ENCODE peak calls at places on chromosomes 4 and X, in five cellular contexts. W is coronary artery, U is endothelial cell, F is AG10803, O is hepatocyte. H is an unnamed sample.

GRCh38 chr4:87896020-87896621 is 63.4 kb downstream of the MEPE start:
- DNase-seq in U (no peak), O (no peak), F (peak), W (no peak), H (no peak)

GRCh38 chr4:156237192-156237591 is 283.5 kb upstream of the CTSO start:
- DNase-seq in F (no peak), O (no peak), U (no peak), W (no peak), H (no peak)

GRCh38 chr4:2843909-2844584 is 403 bp downstream of the ADD1 start:
- DNase-seq in W (peak), O (peak), U (peak), F (peak), H (peak)

GRCh38 chr4:106450249-106450648 is 81.7 kb upstream of the GIMD1 start:
- DNase-seq in O (no peak), W (no peak), U (no peak), F (peak), H (no peak)

GRCh38 chr4:139528377-139529005 is 27.5 kb downstream of the SETD7 start:
- DNase-seq in F (peak), W (no peak), U (no peak), O (peak), H (no peak)

GRCh38 chr4:33160126-33160525 is 2440.0 kb downstream of the PCDH7 start:
- DNase-seq in W (no peak), O (peak), F (peak), U (peak), H (no peak)

GRCh38 chrX:65601530-65602281 is 65.7 kb upstream of the MSN start:
- DNase-seq in F (peak), U (peak), O (peak), W (peak), H (no peak)

GRCh38 chr4:51831133-51831532 is 11.8 kb upstream of the DCUN1D4 start:
- DNase-seq in U (peak), O (peak), F (peak), W (no peak), H (peak)

GRCh38 chr4:153259679-153260078 is 55.4 kb downstream of the TRIM2 start:
- DNase-seq in O (no peak), U (no peak), W (no peak), F (peak), H (no peak)

GRCh38 chr4:105637409-105638258 is 70.9 kb downstream of the INTS12 start:
- DNase-seq in F (no peak), U (no peak), W (no peak), O (peak), H (no peak)

GRCh38 chr4:793109-793861 is 32.6 kb downstream of the CPLX1 start:
- DNase-seq in O (no peak), F (no peak), W (no peak), U (no peak), H (no peak)

GRCh38 chr4:8391972-8392371 is 48.6 kb downstream of the ACOX3 start:
- DNase-seq in U (no peak), O (no peak), W (no peak), F (peak), H (peak)

GRCh38 chr4:176193898-176194297 is 1.5 kb downstream of the SPATA4 start:
- DNase-seq in O (no peak), F (peak), W (no peak), U (no peak), H (no peak)

GRCh38 chr4:22532896-22533295 is 17.0 kb upstream of the ADGRA3 start:
- DNase-seq in U (no peak), O (no peak), F (no peak), W (no peak), H (no peak)

GRCh38 chrX:129678176-129678880 is 23.6 kb upstream of the APLN start:
- DNase-seq in U (no peak), F (peak), O (peak), W (peak), H (no peak)

GRCh38 chr4:10664408-10664807 is 20.2 kb downstream of the CLNK start:
- DNase-seq in F (peak), U (no peak), O (peak), W (no peak), H (no peak)

GRCh38 chr4:86894465-86894864 is 2.2 kb upstream of the C4orf36 start:
- DNase-seq in O (no peak), F (peak), U (no peak), W (no peak), H (no peak)

GRCh38 chrX:104621781-104622180 is 55.8 kb downstream of the IL1RAPL2 start:
- DNase-seq in U (no peak), W (no peak), F (no peak), O (no peak), H (no peak)

GRCh38 chr4:55469979-55470378 is 74.2 kb downstream of the TMEM165 start:
- DNase-seq in F (no peak), O (no peak), U (no peak), W (no peak), H (no peak)

GRCh38 chrX:23752740-23753435 is 9.8 kb upstream of the ACOT9 start:
- DNase-seq in W (no peak), O (no peak), F (peak), U (no peak), H (no peak)

GRCh38 chr4:145679520-145679919 is 426 bp upstream of the C4orf51 start:
- DNase-seq in U (no peak), F (peak), O (peak), W (no peak), H (no peak)

GRCh38 chrX:83916525-83916924 is 55.6 kb downstream of the CYLC1 start:
- DNase-seq in F (peak), O (peak), W (no peak), U (peak), H (peak)

GRCh38 chr4:44632089-44632488 is 19.3 kb downstream of the YIPF7 start:
- DNase-seq in F (no peak), W (no peak), O (no peak), U (no peak), H (no peak)
- TF ChIP-seq CTCF in F (no peak), W (no peak), O (peak), U (peak), H (no peak)

GRCh38 chr4:138062929-138063328 is 179.2 kb downstream of the SLC7A11 start:
- DNase-seq in U (peak), O (no peak), W (no peak), F (peak), H (no peak)
- TF ChIP-seq CTCF in U (no peak), O (no peak), W (no peak), F (peak), H (no peak)

GRCh38 chrX:39734174-39734776 is 363.5 kb downstream of the BCOR start:
- DNase-seq in W (no peak), U (no peak), O (no peak), F (no peak), H (no peak)
- TF ChIP-seq CTCF in W (no peak), U (no peak), O (no peak), F (no peak), H (no peak)

GRCh38 chr4:24042094-24042493 is 152.2 kb upstream of the PPARGC1A start:
- DNase-seq in U (no peak), W (no peak), O (no peak), F (peak), H (no peak)

DNA sequence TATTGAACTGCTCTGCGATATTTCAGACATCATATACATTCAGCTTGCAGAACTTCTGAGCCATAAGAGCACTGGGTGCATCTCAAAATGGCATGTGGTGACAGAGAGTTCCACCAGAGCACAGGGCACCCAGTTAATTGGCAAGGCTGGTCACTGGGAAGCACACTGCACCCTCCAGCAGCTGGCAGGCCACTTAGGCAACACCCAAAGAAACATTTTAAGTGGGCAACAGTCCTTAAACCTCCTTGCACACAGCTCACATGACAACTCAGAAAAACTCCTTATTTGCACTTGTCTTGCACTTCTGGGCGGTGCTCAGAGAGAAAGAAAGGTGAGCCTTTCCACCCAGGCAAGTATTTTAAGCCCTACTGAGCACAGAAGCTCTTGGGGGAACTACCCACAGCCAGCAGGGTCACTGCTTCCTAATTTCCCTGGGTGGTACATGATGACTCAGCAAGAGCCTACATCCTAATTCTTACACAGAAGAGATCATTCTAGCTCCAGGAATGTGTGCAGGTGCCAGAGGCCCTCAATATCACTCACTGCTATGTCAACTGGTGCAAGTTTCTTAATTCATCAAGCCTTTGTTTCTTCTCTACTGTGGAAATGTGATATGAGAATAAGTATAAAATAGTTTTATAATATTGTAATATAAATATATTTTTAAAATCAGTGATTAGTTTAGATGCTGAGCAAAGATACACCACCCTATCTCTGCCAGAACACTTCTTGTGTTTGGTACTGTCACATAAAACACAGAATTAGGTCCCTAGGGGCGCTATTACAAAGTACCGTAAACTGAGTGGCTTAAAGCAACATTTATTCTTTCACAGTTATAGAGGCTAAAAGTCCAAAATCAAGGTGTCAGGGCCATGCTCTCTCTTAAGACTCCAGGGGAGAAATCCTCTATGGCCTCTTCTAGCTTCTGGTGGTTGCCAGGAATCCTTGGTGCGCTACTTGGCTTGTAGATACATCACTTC is 155.1 kb upstream of the PPARGC1A start:
- DNase-seq in O (no peak), W (no peak), F (no peak), U (no peak), H (no peak)
- TF ChIP-seq CTCF in O (no peak), W (no peak), F (no peak), U (no peak), H (no peak)

DNA sequence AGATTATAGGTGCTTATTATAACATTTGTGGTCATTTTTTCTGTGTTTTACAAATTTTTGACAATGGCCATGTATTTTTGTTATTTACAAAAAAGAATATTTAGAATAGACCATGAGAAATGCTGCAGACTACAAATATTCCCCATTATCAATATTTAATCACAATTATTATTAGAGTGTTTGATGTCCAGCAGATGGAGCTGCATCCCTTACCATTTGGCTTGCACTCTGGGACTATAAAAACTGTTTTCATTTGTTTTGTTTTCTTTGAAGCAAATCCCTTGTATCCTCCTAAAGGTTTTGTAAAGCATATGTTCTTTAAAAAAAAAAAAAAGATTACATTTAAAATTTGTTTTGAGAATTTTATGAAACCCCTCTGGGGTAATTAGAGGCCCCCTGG is 85.6 kb upstream of the CXorf66 start:
- DNase-seq in U (no peak), O (no peak), W (no peak), F (peak), H (no peak)
- TF ChIP-seq CTCF in U (peak), O (peak), W (no peak), F (peak), H (peak)

DNA sequence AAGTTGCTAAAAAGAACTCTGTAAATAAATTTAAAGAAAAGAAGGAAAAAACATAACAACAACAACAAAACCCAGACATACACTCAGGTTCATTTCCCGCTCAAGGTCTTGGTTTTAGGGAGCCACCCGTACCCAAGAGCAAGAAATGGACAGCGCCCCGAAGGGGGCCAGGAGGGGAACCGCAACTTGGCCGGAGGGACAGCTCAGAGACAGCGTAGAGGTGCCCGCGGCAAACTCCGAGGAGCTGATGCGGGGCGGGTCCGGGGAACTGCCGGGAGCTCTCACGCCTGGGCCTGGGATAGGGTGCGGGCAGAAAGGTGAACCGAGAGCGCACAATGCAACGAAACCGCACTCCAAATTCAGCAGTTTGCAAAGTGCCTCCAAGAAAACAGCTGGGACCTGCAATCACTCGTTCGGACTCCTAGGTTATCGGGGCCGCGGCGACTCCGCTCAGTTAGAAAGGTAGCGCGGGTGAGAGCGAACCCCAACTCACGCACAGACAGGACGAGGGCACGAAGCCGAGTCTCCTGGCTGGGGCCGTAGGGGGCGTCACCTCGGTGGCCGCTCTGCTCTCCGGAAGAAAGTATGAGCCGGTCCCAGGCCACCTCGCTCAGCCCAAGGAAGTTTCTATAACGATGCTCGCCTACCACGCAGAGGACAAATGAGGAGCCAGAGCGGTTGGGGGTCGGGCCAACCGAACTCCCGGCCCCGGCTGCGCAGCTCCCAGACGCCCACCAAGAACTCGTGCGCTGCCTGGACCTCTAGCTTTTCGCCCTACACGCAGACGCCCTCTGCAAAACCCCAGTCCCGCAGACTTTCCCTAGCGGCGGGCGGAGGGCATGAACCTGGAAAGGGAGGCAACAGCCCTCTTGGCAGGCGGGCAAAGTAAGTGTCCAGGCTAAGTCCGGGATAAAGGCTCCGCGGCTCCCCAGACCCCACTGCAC is 1.4 kb downstream of the NDNF start:
- DNase-seq in F (peak), O (peak), W (no peak), U (peak), H (peak)
- TF ChIP-seq CTCF in F (peak), O (peak), W (no peak), U (peak), H (no peak)

DNA sequence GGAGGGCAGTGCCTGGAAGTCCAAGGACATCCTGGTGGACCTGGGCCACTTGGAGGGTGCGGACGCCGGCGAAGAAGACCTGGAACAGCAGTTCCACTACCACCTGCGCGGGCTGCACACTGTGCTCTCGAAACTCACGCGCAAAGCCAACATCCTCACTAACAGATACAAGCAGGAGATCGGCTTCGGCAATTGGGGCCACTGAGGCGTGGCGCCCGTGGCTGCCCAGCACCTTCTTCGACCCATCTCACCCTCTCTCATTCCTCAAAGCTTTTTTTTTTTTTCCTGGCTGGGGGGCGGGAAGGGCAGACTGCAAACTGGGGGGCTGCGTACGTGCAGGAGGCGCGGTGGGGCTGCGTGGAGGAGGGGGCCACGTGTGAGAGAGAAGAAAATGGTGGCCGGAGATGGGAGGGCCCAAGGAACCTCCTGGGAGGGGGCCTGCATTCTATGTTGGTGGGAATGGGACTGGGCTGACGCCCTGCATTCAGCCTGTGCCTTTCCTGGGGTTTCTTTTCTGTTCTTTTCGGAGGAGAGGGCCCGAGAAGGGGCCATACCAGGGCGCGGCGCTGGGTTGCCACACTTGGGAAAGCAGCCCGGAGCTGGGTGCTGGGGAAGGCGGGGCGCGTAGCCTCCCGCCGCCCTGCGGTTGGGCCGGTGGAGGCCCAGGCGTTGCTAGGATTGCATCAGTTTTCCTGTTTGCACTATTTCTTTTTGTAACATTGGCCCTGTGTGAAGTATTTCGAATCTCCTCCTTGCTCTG is 4.2 kb downstream of the MID1IP1 start:
- DNase-seq in O (peak), U (peak), W (peak), F (peak), H (peak)
- TF ChIP-seq CTCF in O (no peak), U (no peak), W (no peak), F (no peak), H (no peak)